ENCODE peak calls at places on chromosomes 7 and 10, in ten cellular contexts. M, W, N, O, A, K, Q, V, C and F are unnamed samples.

GRCh38 chr7:102444961-102445673 is 11.7 kb downstream of the ORAI2 start:
- DNase-seq in M (no peak), O (no peak), W (no peak), K (no peak), A (no peak), C (no peak), Q (no peak), N (no peak), V (no peak), F (no peak)

GRCh38 chr10:133415752-133416151 is 8.7 kb downstream of the SPRN start:
- DNase-seq in A (no peak), N (no peak), K (no peak), W (peak), M (no peak), C (peak), V (no peak), Q (no peak), O (no peak), F (no peak)

GRCh38 chr10:115654961-115655360 is 561.8 kb downstream of the ATRNL1 start:
- DNase-seq in N (no peak), K (no peak), W (no peak), A (peak), V (no peak), O (no peak), M (no peak), Q (no peak), C (no peak), F (no peak)

GRCh38 chr10:89278034-89278535 is 23.8 kb upstream of the IFIT2 start:
- DNase-seq in K (peak), A (peak), Q (peak), W (no peak), N (peak), C (no peak), O (no peak), V (peak), M (no peak), F (peak)

GRCh38 chr7:17830206-17830605 is 110.1 kb downstream of the SNX13 start:
- DNase-seq in W (no peak), C (no peak), Q (peak), O (no peak), A (no peak), K (no peak), N (no peak), M (no peak), V (no peak), F (no peak)

GRCh38 chr10:129104266-129105045 is 362.6 kb upstream of the MGMT start:
- DNase-seq in A (no peak), C (no peak), V (no peak), N (no peak), M (no peak), Q (no peak), K (no peak), W (no peak), O (no peak), F (no peak)

GRCh38 chr7:5363729-5364128 is 59.9 kb downstream of the TNRC18 start:
- DNase-seq in A (no peak), C (no peak), K (no peak), N (no peak), V (no peak), M (no peak), O (no peak), Q (no peak), W (no peak), F (no peak)

GRCh38 chr10:23693895-23694294 is 255.0 kb downstream of the OTUD1 start:
- DNase-seq in O (no peak), Q (no peak), V (no peak), W (peak), C (peak), M (no peak), N (no peak), A (no peak), K (no peak), F (no peak)

GRCh38 chr10:3955954-3956617 is 171.1 kb upstream of the KLF6 start:
- DNase-seq in K (no peak), A (no peak), W (peak), M (no peak), C (peak), N (no peak), V (no peak), O (no peak), Q (no peak), F (peak)

GRCh38 chr10:78178940-78179339 is 145.3 kb downstream of the RPS24 start:
- DNase-seq in Q (peak), O (no peak), M (no peak), V (no peak), W (peak), K (peak), A (peak), N (peak), C (peak), F (peak)

GRCh38 chr7:148265896-148266295 is 324.7 kb upstream of the C7orf33 start:
- DNase-seq in W (no peak), N (no peak), K (no peak), V (no peak), O (no peak), A (no peak), Q (no peak), C (no peak), M (no peak), F (no peak)

GRCh38 chr10:71713135-71714040 is 6.2 kb downstream of the C10orf105 start:
- DNase-seq in C (peak), M (no peak), Q (peak), O (no peak), V (peak), W (no peak), K (peak), N (peak), A (peak), F (peak)

GRCh38 chr7:126574838-126575250 is 677.9 kb downstream of the GRM8 start:
- DNase-seq in W (peak), C (no peak), O (no peak), M (no peak), A (peak), V (no peak), Q (peak), K (peak), N (no peak), F (peak)

GRCh38 chr7:137667633-137668387 is 179.0 kb downstream of the DGKI start:
- DNase-seq in V (no peak), O (no peak), M (no peak), W (no peak), A (peak), Q (peak), K (peak), N (no peak), C (no peak), F (no peak)

GRCh38 chr10:85635650-85636049 is 730.9 kb downstream of the GRID1 start:
- DNase-seq in Q (no peak), C (peak), O (no peak), K (no peak), M (no peak), W (no peak), N (no peak), A (no peak), V (no peak), F (peak)

GRCh38 chr10:132111121-132111731 is 45.5 kb downstream of the JAKMIP3 start:
- DNase-seq in A (no peak), V (peak), Q (no peak), K (no peak), W (no peak), C (peak), M (no peak), O (no peak), N (no peak), F (no peak)

GRCh38 chr7:74429153-74429747 is 24.5 kb upstream of the GTF2IRD1 start:
- DNase-seq in Q (peak), N (no peak), O (no peak), A (peak), V (no peak), K (no peak), M (no peak), W (peak), C (peak), F (peak)

GRCh38 chr10:78634835-78635234 is 433.9 kb upstream of the ZMIZ1 start:
- DNase-seq in W (no peak), O (no peak), M (no peak), A (peak), V (no peak), K (no peak), N (no peak), C (no peak), Q (peak), F (peak)

GRCh38 chr10:25748509-25748908 is 185.5 kb upstream of the MYO3A start:
- DNase-seq in Q (no peak), N (no peak), V (no peak), O (no peak), W (no peak), K (no peak), C (no peak), A (no peak), M (no peak), F (no peak)

GRCh38 chr10:113216068-113216467 is 266.0 kb downstream of the TCF7L2 start:
- DNase-seq in C (no peak), N (no peak), M (no peak), W (no peak), A (no peak), V (no peak), O (no peak), Q (peak), K (peak), F (peak)

GRCh38 chr7:129832282-129832681 is 120.5 kb downstream of the UBE2H start:
- DNase-seq in K (no peak), W (no peak), N (no peak), A (no peak), M (no peak), C (peak), O (no peak), Q (no peak), V (no peak), F (peak)

GRCh38 chr7:78140109-78140508 is 341.5 kb downstream of the PHTF2 start:
- DNase-seq in M (no peak), C (no peak), V (no peak), K (no peak), W (no peak), O (no peak), Q (no peak), N (no peak), A (no peak), F (no peak)

GRCh38 chr7:95989301-95989700 is 216.9 kb downstream of the DYNC1I1 start:
- DNase-seq in W (no peak), V (no peak), N (no peak), C (peak), O (no peak), M (no peak), K (no peak), A (no peak), Q (no peak), F (peak)

GRCh38 chr7:105678811-105679495 is 97.7 kb upstream of the EFCAB10 start:
- DNase-seq in W (no peak), M (peak), K (peak), A (peak), V (peak), Q (peak), O (no peak), N (peak), C (peak), F (peak)

DNA sequence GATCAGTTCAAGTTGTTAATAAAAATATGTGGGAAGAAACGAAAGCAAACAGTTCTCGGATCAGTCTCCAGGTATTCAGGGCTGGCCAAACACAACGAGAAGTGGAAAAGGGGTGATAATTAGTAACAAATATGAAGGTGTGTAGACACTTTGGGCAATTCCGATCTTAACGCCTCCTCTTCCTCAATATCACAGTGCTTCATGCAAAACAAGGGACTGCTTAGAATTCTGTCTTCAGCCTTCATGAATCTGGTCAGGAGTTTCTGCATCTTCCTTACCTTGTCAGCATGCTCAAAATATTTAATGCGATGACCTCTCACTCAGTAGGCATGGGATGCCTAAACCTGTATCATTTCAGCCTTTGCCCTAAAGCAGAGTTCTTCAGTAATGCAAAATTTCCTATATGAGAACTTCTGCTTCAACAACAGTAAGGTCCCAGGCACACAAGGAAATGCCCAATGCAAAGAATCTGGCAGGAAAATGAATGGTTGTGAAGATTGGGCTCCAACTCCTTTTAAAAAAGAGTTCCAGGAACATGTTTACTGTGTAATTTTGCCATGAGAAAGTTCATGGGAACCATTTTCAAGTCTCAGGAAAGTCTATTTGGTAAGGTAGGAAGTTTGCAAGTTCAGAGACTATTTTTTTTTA is 23.4 kb upstream of the VAX1 start:
- DNase-seq in N (no peak), A (no peak), W (no peak), C (no peak), K (no peak), O (no peak), V (no peak), Q (no peak), M (no peak), F (no peak)
- H3K27ac ChIP-seq in N (no peak), A (no peak), W (no peak), C (no peak), K (no peak), O (no peak), V (no peak), Q (no peak), M (no peak), F (no peak)

GRCh38 chr7:41822259-41822658 is 119.4 kb upstream of the INHBA start:
- DNase-seq in K (no peak), A (no peak), V (no peak), Q (no peak), N (no peak), W (no peak), O (no peak), M (no peak), C (no peak), F (no peak)

GRCh38 chr7:41817386-41817785 is 114.5 kb upstream of the INHBA start:
- DNase-seq in M (no peak), C (no peak), O (no peak), N (no peak), A (peak), Q (peak), K (peak), V (no peak), W (no peak), F (no peak)

GRCh38 chr7:41819645-41820044 is 116.8 kb upstream of the INHBA start:
- DNase-seq in Q (no peak), V (no peak), W (no peak), O (no peak), A (no peak), M (no peak), C (no peak), K (no peak), N (no peak), F (no peak)

GRCh38 chr7:41821521-41822213 is 118.8 kb upstream of the INHBA start:
- DNase-seq in O (no peak), Q (no peak), V (no peak), W (no peak), A (no peak), K (no peak), M (no peak), N (no peak), C (no peak), F (no peak)

DNA sequence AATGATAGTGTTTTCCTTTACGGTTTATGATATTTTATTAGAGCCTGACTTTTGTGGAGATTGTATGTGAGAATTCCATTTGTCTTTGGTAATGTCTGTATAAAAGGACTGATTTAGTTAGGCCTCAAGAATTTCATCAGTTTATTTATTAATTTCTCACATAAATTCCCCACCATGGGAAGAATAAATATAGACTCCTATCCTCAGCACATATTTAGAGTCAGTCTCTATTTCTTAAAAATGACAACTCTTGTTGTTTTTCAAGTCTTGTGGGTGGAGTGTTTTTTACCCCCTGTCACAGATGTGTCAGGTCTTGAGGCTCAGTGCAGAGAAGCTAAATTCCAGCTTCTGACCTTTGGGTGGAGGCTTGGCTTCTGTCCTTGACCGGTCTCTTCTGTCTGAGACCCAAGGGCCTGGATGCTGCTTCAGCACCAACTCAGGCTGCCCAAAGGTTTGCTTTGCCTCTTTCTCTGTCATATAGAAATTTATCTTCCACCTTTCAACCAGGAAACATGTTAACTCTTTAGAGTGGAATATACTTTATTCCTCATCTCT is 117.3 kb upstream of the INHBA start:
- DNase-seq in O (no peak), A (no peak), N (no peak), K (no peak), M (no peak), V (no peak), W (no peak), Q (no peak), C (no peak), F (no peak)
- H3K27ac ChIP-seq in O (no peak), A (peak), N (no peak), K (no peak), M (no peak), V (no peak), W (no peak), Q (no peak), C (no peak), F (no peak)

GRCh38 chr10:93473161-93473560 is 9.0 kb downstream of the MYOF start:
- DNase-seq in O (no peak), A (no peak), Q (no peak), W (no peak), K (no peak), M (no peak), V (no peak), C (no peak), N (no peak), F (no peak)
- H3K27ac ChIP-seq in O (no peak), A (peak), Q (peak), W (no peak), K (no peak), M (no peak), V (no peak), C (no peak), N (no peak), F (no peak)

GRCh38 chr10:127553431-127553830 is 4.3 kb downstream of the NPS start:
- DNase-seq in C (no peak), Q (no peak), N (no peak), O (no peak), V (no peak), M (no peak), W (no peak), A (no peak), K (no peak), F (no peak)

GRCh38 chr10:127552446-127552845 is 3.3 kb downstream of the NPS start:
- DNase-seq in W (no peak), Q (no peak), V (no peak), A (no peak), N (no peak), K (no peak), O (no peak), M (no peak), C (no peak), F (no peak)

GRCh38 chr10:127556911-127557310 is 7.8 kb downstream of the NPS start:
- DNase-seq in Q (peak), M (no peak), O (no peak), W (peak), K (peak), N (no peak), V (no peak), A (peak), C (peak), F (peak)
- H3K27ac ChIP-seq in Q (no peak), M (no peak), O (no peak), W (no peak), K (no peak), N (no peak), V (no peak), A (no peak), C (no peak), F (no peak)

DNA sequence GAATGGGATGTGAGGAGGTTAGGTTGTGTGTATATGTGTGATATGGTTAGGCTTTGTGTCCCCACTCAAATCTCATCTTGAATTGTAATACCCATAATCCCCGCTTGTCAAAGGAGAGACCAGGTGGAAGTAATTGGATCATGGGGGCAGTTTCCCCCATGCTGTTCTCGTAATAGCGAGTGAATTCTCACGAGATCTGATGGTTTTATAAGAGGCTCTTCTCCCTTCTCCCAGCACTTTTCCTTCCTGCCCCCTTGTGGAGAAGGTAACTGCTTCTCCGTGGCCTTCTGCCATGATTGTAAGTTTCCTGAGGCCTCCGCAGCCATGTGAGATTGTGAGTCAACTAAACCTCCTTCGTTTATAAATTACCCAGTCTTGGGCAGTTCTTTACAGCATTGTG is 47.3 kb downstream of the NPVF start:
- DNase-seq in N (no peak), K (no peak), O (no peak), Q (peak), V (no peak), C (peak), A (peak), M (no peak), W (peak), F (peak)
- H3K27ac ChIP-seq in N (no peak), K (no peak), O (peak), Q (no peak), V (no peak), C (no peak), A (no peak), M (peak), W (no peak), F (no peak)

GRCh38 chr7:36115448-36116321 is 37.4 kb upstream of the EEPD1 start:
- DNase-seq in W (no peak), K (peak), Q (peak), M (no peak), A (peak), O (no peak), V (peak), N (peak), C (no peak), F (no peak)

GRCh38 chr7:36116347-36117200 is 36.5 kb upstream of the EEPD1 start:
- DNase-seq in A (peak), K (peak), W (no peak), O (no peak), C (no peak), Q (peak), M (no peak), V (no peak), N (no peak), F (no peak)

GRCh38 chr7:36118344-36118743 is 34.7 kb upstream of the EEPD1 start:
- DNase-seq in C (no peak), M (no peak), W (no peak), K (no peak), O (no peak), N (no peak), Q (no peak), V (no peak), A (no peak), F (no peak)

GRCh38 chr7:36117201-36117840 is 35.7 kb upstream of the EEPD1 start:
- DNase-seq in K (no peak), Q (peak), O (no peak), A (peak), N (no peak), V (no peak), W (no peak), C (no peak), M (no peak), F (no peak)

DNA sequence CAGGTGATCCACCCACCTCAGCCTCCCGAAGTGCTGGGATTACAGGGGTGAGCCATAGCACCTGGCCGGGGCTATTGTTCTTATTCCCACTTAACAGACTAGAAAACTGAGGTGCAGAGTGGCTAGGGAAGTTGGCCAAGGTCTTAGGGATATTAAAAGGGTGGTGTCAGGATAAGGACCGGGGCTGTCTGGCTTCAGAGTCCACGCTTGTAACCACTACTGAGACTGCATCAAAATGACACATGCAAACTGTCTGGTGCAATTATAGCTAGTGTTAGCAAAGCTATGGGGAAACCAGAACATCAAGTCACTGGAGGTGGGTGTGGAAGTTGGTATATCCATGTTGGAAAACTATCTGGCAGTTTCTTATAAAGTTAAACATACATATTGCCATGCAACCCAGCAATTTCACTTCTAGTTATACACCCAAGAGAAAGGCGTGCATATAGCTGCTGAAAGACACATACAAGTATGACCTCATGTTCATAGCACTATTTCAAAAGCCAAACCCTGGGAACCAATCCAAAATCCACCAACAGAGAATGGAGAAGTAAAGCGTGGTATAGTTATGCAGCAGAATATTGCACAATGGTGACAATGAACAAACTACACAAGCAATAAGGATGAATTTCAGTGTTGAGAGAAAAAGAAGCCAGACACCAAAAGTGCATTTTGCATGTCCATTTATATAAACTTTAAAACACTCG is 33.9 kb upstream of the EEPD1 start:
- DNase-seq in N (no peak), Q (peak), V (peak), K (peak), M (no peak), A (peak), W (no peak), C (no peak), O (no peak), F (no peak)
- H3K27ac ChIP-seq in N (no peak), Q (peak), V (no peak), K (peak), M (no peak), A (no peak), W (no peak), C (no peak), O (no peak), F (no peak)